ENCODE peak calls at places on chromosomes 7 and 10, in seven cellular contexts. B is IMR-90, E is activated B cell treated with CpG ODN at 0.5 μM for 24 hours, L is cardiac muscle cell, H is AG04450, Q is coronary artery, S is NB4. X is an unnamed sample.

GRCh38 chr7:73890541-73891147 is 29.7 kb downstream of the TMEM270 start:
- DNase-seq in L (peak; percentile 56), E (no peak), S (no peak), Q (no peak), B (no peak), H (no peak), X (no peak)

GRCh38 chr7:120760851-120761250 is 97.1 kb downstream of the TSPAN12 start:
- DNase-seq in B (no peak), Q (no peak), L (no peak), E (no peak), H (no peak), S (no peak), X (no peak)

GRCh38 chr7:19747740-19748339 is 25.6 kb downstream of the TMEM196 start:
- DNase-seq in H (no peak), S (peak; percentile 45), E (no peak), Q (no peak), L (peak; percentile 58), B (peak; percentile 22), X (no peak)

GRCh38 chr10:117168729-117169128 is 28.6 kb upstream of the KCNK18 start:
- DNase-seq in B (no peak), Q (no peak), H (no peak), L (no peak), E (no peak), S (no peak), X (no peak)

GRCh38 chr10:102555781-102556328 is 52.1 kb downstream of the SUFU start:
- DNase-seq in L (peak; percentile 63), H (peak; percentile 56), E (no peak), S (peak; percentile 53), Q (no peak), B (peak; percentile 88), X (no peak)

GRCh38 chr7:155069992-155070827 is at the start of gene HTR5A:
- DNase-seq in S (peak; percentile 92), E (peak; percentile 32), B (peak; percentile 80), Q (no peak), L (peak; percentile 80), H (peak; percentile 59), X (peak; percentile 66)

GRCh38 chr7:5702876-5703571 is 78.4 kb downstream of the RNF216 start:
- DNase-seq in L (no peak), H (no peak), Q (no peak), S (no peak), E (no peak), B (peak; percentile 60), X (no peak)

GRCh38 chr7:101018271-101019167 is 1.4 kb upstream of the MUC17 start:
- DNase-seq in Q (no peak), S (peak; percentile 22), H (no peak), L (no peak), E (peak; percentile 22), B (no peak), X (no peak)

GRCh38 chr7:1669954-1670893 is at the start of gene ELFN1:
- DNase-seq in Q (peak; percentile 38), L (peak; percentile 54), S (peak; percentile 50), E (peak; percentile 19), B (peak; percentile 36), H (no peak), X (no peak)

GRCh38 chr7:18330563-18330962 is 165.0 kb upstream of the HDAC9 start:
- DNase-seq in H (no peak), Q (no peak), E (no peak), L (no peak), B (no peak), S (no peak), X (no peak)

GRCh38 chr7:40570218-40570617 is 435.4 kb downstream of the SUGCT start:
- DNase-seq in S (no peak), Q (no peak), B (peak; percentile 21), H (no peak), L (peak; percentile 27), E (no peak), X (no peak)

GRCh38 chr7:113188396-113188795 is 70.0 kb upstream of the SMIM30 start:
- DNase-seq in E (no peak), B (no peak), S (no peak), L (no peak), H (no peak), Q (no peak), X (no peak)

GRCh38 chr7:41190615-41191014 is 512.3 kb downstream of the INHBA start:
- DNase-seq in S (peak; percentile 21), L (no peak), B (no peak), E (no peak), H (no peak), Q (no peak), X (no peak)

GRCh38 chr7:37225255-37226012 is 223.2 kb downstream of the ELMO1 start:
- DNase-seq in Q (no peak), S (no peak), B (no peak), E (no peak), L (no peak), H (no peak), X (no peak)

GRCh38 chr10:91758303-91759146 is 39.7 kb upstream of the TNKS2 start:
- DNase-seq in S (peak; percentile 78), H (peak; percentile 13), B (peak; percentile 75), L (peak; percentile 79), E (no peak), Q (no peak), X (no peak)

GRCh38 chr7:72069263-72069662 is 342.9 kb downstream of the CALN1 start:
- DNase-seq in B (no peak), S (no peak), Q (no peak), E (no peak), L (no peak), H (no peak), X (no peak)

GRCh38 chr7:98800996-98801395 is 68.8 kb downstream of the TMEM130 start:
- DNase-seq in E (no peak), L (no peak), Q (no peak), H (no peak), S (no peak), B (no peak), X (no peak)

GRCh38 chr10:11024596-11024995 is 6.9 kb downstream of the CELF2 start:
- DNase-seq in Q (no peak), E (no peak), S (peak; percentile 3), B (no peak), H (no peak), L (peak; percentile 68), X (no peak)

GRCh38 chr10:28774051-28774995 is 97.0 kb downstream of the BAMBI start:
- DNase-seq in B (no peak), L (no peak), H (no peak), E (no peak), S (no peak), Q (no peak), X (no peak)

GRCh38 chr10:128087884-128088695 is 38.1 kb downstream of the MKI67 start:
- DNase-seq in E (no peak), B (no peak), H (no peak), S (no peak), Q (peak; percentile 64), L (no peak), X (no peak)
- TF ChIP-seq CTCF in E (no peak), B (no peak), H (no peak), S (peak; percentile 44), Q (no peak), L (no peak), X (no peak)

DNA sequence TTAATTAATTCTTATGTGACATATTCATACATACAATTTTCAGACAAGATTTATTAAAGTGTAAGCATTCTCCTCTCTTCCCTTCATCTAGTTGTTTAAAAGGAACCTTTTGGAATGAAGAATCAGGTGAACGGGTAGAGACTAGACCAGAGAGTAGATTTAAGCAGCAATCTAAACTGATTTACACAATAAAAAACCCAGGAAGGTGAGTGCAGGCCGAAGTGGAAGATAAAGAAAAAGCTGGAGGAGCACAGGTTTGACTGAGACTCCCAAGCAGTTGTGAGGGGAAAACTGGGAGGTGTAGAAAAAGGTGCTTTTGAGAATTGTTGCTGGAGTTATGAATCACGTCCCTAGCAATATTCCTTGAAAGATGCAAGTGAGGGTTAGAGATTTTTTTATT is 601.1 kb downstream of the SORCS1 start:
- DNase-seq in E (no peak), S (no peak), H (no peak), L (no peak), B (no peak), Q (no peak), X (no peak)
- TF ChIP-seq CTCF in E (no peak), S (no peak), H (no peak), L (no peak), B (no peak), Q (no peak), X (no peak)

GRCh38 chr7:151340794-151341356 is 737 bp upstream of the NUB1 start:
- DNase-seq in B (no peak), L (no peak), S (no peak), E (no peak), Q (no peak), H (no peak), X (no peak)
- TF ChIP-seq CTCF in B (peak; percentile 6), L (no peak), S (no peak), E (no peak), Q (no peak), H (peak; percentile 14), X (no peak)

GRCh38 chr7:33624172-33624571 is 281.2 kb upstream of the BMPER start:
- DNase-seq in S (no peak), L (no peak), B (no peak), E (no peak), Q (no peak), H (no peak), X (no peak)
- TF ChIP-seq CTCF in S (no peak), L (no peak), B (no peak), E (no peak), Q (no peak), H (no peak), X (no peak)

X was measured in natural killer cell.